ENCODE peak calls at places on chromosomes 13 and 19, in six cellular contexts. R, O, P, H, W and Q are unnamed samples.

GRCh38 chr19:49801966-49802661 is 11.0 kb downstream of the FUZ start:
- DNase-seq in R (peak), O (peak), P (no peak), H (peak), W (peak), Q (no peak)

GRCh38 chr13:23707674-23708073 is 137.5 kb downstream of the TNFRSF19 start:
- DNase-seq in R (peak), O (peak), P (peak), H (no peak), W (peak), Q (no peak)

GRCh38 chr13:74641586-74641985 is 507.4 kb upstream of the KLF12 start:
- DNase-seq in R (peak), O (peak), P (no peak), H (no peak), W (peak), Q (no peak)

GRCh38 chr13:77533875-77534788 is 1.4 kb upstream of the SCEL start:
- DNase-seq in R (no peak), O (no peak), P (no peak), H (no peak), W (no peak), Q (no peak)

GRCh38 chr19:9406798-9407352 is 28.5 kb downstream of the ZNF266 start:
- DNase-seq in R (peak), O (peak), P (no peak), H (peak), W (peak), Q (peak)

GRCh38 chr19:13103961-13104847 is 1.5 kb upstream of the LYL1 start:
- DNase-seq in R (no peak), O (no peak), P (peak), H (peak), W (no peak), Q (no peak)

GRCh38 chr19:7385062-7385461 is 36.3 kb downstream of the ARHGEF18 start:
- DNase-seq in R (no peak), O (no peak), P (no peak), H (no peak), W (no peak), Q (no peak)

GRCh38 chr13:93726173-93727019 is 499.8 kb downstream of the GPC6 start:
- DNase-seq in R (no peak), O (no peak), P (no peak), H (no peak), W (no peak), Q (no peak)

GRCh38 chr13:67278230-67278629 is 48.1 kb upstream of the PCDH9 start:
- DNase-seq in R (peak), O (peak), P (no peak), H (no peak), W (peak), Q (no peak)

GRCh38 chr19:38134538-38135149 is 89.4 kb downstream of the DPF1 start:
- DNase-seq in R (peak), O (peak), P (peak), H (no peak), W (peak), Q (peak)

GRCh38 chr13:99746857-99747710 is 224.5 kb downstream of the ZIC5 start:
- DNase-seq in R (no peak), O (no peak), P (no peak), H (no peak), W (no peak), Q (no peak)

GRCh38 chr13:23348270-23349126 is 85.0 kb downstream of the SACS start:
- DNase-seq in R (no peak), O (no peak), P (no peak), H (no peak), W (peak), Q (no peak)

GRCh38 chr13:73765651-73766384 is 368.4 kb downstream of the KLF12 start:
- DNase-seq in R (no peak), O (peak), P (peak), H (peak), W (peak), Q (no peak)

GRCh38 chr13:90510319-90510718 is 837.2 kb upstream of the MIR17HG start:
- DNase-seq in R (no peak), O (no peak), P (no peak), H (no peak), W (no peak), Q (no peak)

GRCh38 chr13:46176756-46177155 is 5.2 kb downstream of the LCP1 start:
- DNase-seq in R (no peak), O (no peak), P (peak), H (no peak), W (no peak), Q (no peak)

GRCh38 chr13:94312511-94313191 is 166.8 kb downstream of the DCT start:
- DNase-seq in R (no peak), O (no peak), P (no peak), H (no peak), W (no peak), Q (no peak)

GRCh38 chr19:2462635-2463421 is 6.1 kb upstream of the LMNB2 start:
- DNase-seq in R (peak), O (peak), P (no peak), H (peak), W (peak), Q (peak)

GRCh38 chr19:7799640-7800355 is 30.2 kb upstream of the EVI5L start:
- DNase-seq in R (peak), O (peak), P (peak), H (peak), W (peak), Q (peak)

GRCh38 chr19:14974488-14974887 is 5.2 kb downstream of the SLC1A6 start:
- DNase-seq in R (no peak), O (no peak), P (no peak), H (no peak), W (no peak), Q (no peak)

GRCh38 chr19:38199340-38199739 is 24.7 kb downstream of the DPF1 start:
- DNase-seq in R (no peak), O (no peak), P (no peak), H (no peak), W (no peak), Q (no peak)

GRCh38 chr19:14055396-14055795 is 6.5 kb downstream of the PALM3 start:
- DNase-seq in R (no peak), O (no peak), P (no peak), H (no peak), W (no peak), Q (no peak)

GRCh38 chr13:32253911-32254399 is 61.2 kb downstream of the ZAR1L start:
- DNase-seq in R (no peak), O (no peak), P (no peak), H (no peak), W (no peak), Q (no peak)

GRCh38 chr19:5246554-5247155 is 94.0 kb downstream of the PTPRS start:
- DNase-seq in R (no peak), O (no peak), P (no peak), H (no peak), W (no peak), Q (no peak)

GRCh38 chr13:85724554-85725432 is 74.4 kb downstream of the SLITRK6 start:
- DNase-seq in R (no peak), O (no peak), P (no peak), H (no peak), W (peak), Q (no peak)

GRCh38 chr13:78147905-78148304 is 229.3 kb upstream of the EDNRB start:
- DNase-seq in R (peak), O (peak), P (no peak), H (no peak), W (peak), Q (peak)

GRCh38 chr13:23752111-23753001 is 136.8 kb downstream of the MIPEP start:
- DNase-seq in R (no peak), O (no peak), P (no peak), H (no peak), W (peak), Q (no peak)

GRCh38 chr13:96898855-96899254 is 95.4 kb downstream of the OXGR1 start:
- DNase-seq in R (no peak), O (no peak), P (no peak), H (no peak), W (no peak), Q (no peak)

GRCh38 chr19:7862413-7862951 is 11.7 kb downstream of the PRR36 start:
- DNase-seq in R (no peak), O (peak), P (peak), H (peak), W (peak), Q (peak)

GRCh38 chr19:44848036-44848804 is 2.1 kb downstream of the NECTIN2 start:
- DNase-seq in R (peak), O (peak), P (peak), H (peak), W (peak), Q (no peak)